ENCODE peak calls at places on chromosomes 3 and 15, in nine cellular contexts. I is HTR-8/SVneo; L is sigmoid colon; Z is left colon; D is activated CD8-positive, alpha-beta T cell treated with anti-CD3 and anti-CD28 coated beads for 36 hours; M is GM04504; S is heart left ventricle; C is NCI-H1436; X is T-cell. N is an unnamed sample.

GRCh38 chr3:155760653-155761052 is 15.8 kb upstream of the PLCH1 start:
- DNase-seq in I (no peak), L (no peak), Z (no peak), D (no peak), M (no peak), S (no peak), C (no peak), X (no peak), N (no peak)

GRCh38 chr3:150170843-150171513 is 200.3 kb upstream of the PFN2 start:
- DNase-seq in I (no peak), L (peak; percentile 65), Z (no peak), D (no peak), M (no peak), S (peak; percentile 52), C (no peak), X (no peak), N (no peak)

GRCh38 chr3:154427685-154428291 is 2.2 kb downstream of the GPR149 start:
- DNase-seq in I (no peak), L (no peak), Z (no peak), D (no peak), M (no peak), S (no peak), C (peak; percentile 26), X (no peak), N (no peak)

GRCh38 chr3:64225695-64226499 is 631 bp upstream of the PRICKLE2 start:
- DNase-seq in I (no peak), L (no peak), Z (no peak), D (no peak), M (no peak), S (no peak), C (no peak), X (no peak), N (no peak)

GRCh38 chr3:143736205-143736604 is 112.1 kb downstream of the SLC9A9 start:
- DNase-seq in I (no peak), L (no peak), Z (no peak), D (no peak), M (no peak), S (no peak), C (no peak), X (no peak), N (no peak)

GRCh38 chr3:169818330-169818729 is 5.6 kb upstream of the LRRC34 start:
- DNase-seq in I (no peak), L (no peak), Z (no peak), D (no peak), M (no peak), S (no peak), C (no peak), X (no peak), N (no peak)

GRCh38 chr15:46077220-46077619 is 442.4 kb downstream of the SQOR start:
- DNase-seq in I (no peak), L (no peak), Z (no peak), D (no peak), M (no peak), S (no peak), C (no peak), X (no peak), N (no peak)

GRCh38 chr3:9067352-9067975 is 104.2 kb upstream of the RAD18 start:
- DNase-seq in I (peak; percentile 65), L (peak; percentile 67), Z (no peak), D (peak; percentile 61), M (peak; percentile 36), S (no peak), C (no peak), X (no peak), N (peak; percentile 42)

GRCh38 chr3:12522721-12523120 is 22.6 kb downstream of the MKRN2OS start:
- DNase-seq in I (no peak), L (no peak), Z (no peak), D (no peak), M (no peak), S (no peak), C (no peak), X (no peak), N (no peak)

GRCh38 chr3:61233828-61234227 is 17.4 kb downstream of the FHIT start:
- DNase-seq in I (no peak), L (no peak), Z (no peak), D (no peak), M (no peak), S (no peak), C (no peak), X (no peak), N (no peak)

GRCh38 chr3:149659173-149659468 is 1.3 kb upstream of the WWTR1 start:
- DNase-seq in I (no peak), L (peak; percentile 78), Z (no peak), D (no peak), M (no peak), S (no peak), C (no peak), X (no peak), N (no peak)

GRCh38 chr15:41276821-41277220 is 45.8 kb downstream of the CHP1 start:
- DNase-seq in I (no peak), L (no peak), Z (no peak), D (no peak), M (no peak), S (no peak), C (no peak), X (no peak), N (no peak)

GRCh38 chr15:67774626-67775025 is 50.7 kb upstream of the SKOR1 start:
- DNase-seq in I (no peak), L (no peak), Z (no peak), D (no peak), M (no peak), S (no peak), C (no peak), X (no peak), N (no peak)

N was measured in LoVo.